ENCODE peak calls at places on chromosome 14, in nine cellular contexts. J is MCF 10A; Y is mesendoderm; V is H4; G is LNCaP clone FGC; Z is glomerular endothelial cell; L is aorta; H is stimulated activated CD8-positive, alpha-beta memory T cell treated with anti-CD3 and anti-CD28 coated beads, Interleukin-15, amount 100 ng/mL, for 4 hours; C is occipital lobe. A is an unnamed sample.
A peak's percentile ranks its signal among the peaks of the same experiment; 100 is the strongest.

GRCh38 chr14:72613196-72613974 is 280.5 kb downstream of the DPF3 start:
- DNase-seq in J (peak; percentile 73), Y (no peak), V (peak; percentile 27), G (peak; percentile 13), Z (no peak), L (peak; percentile 72), H (no peak), C (no peak), A (no peak)

GRCh38 chr14:79638647-79639266 is 572.5 kb downstream of the DIO2 start:
- DNase-seq in J (no peak), Y (no peak), V (peak; percentile 0), G (no peak), Z (no peak), L (no peak), H (no peak), C (peak; percentile 19), A (no peak)

GRCh38 chr14:99755068-99755405 is 38.2 kb upstream of the EML1 start:
- DNase-seq in J (no peak), Y (no peak), V (no peak), G (no peak), Z (no peak), L (peak; percentile 42), H (no peak), C (no peak), A (no peak)

GRCh38 chr14:50717826-50718225 is 49.7 kb upstream of the SAV1 start:
- DNase-seq in J (no peak), Y (no peak), V (no peak), G (no peak), Z (no peak), L (no peak), H (no peak), C (no peak), A (no peak)

GRCh38 chr14:22370084-22370847 is 218.8 kb downstream of the DAD1 start:
- DNase-seq in J (peak; percentile 75), Y (no peak), V (peak; percentile 53), G (peak; percentile 33), Z (no peak), L (peak; percentile 81), H (no peak), C (peak; percentile 8), A (no peak)

GRCh38 chr14:36664322-36665193 is 2.9 kb downstream of the PAX9 start:
- DNase-seq in J (no peak), Y (no peak), V (no peak), G (no peak), Z (no peak), L (no peak), H (no peak), C (no peak), A (no peak)

GRCh38 chr14:56160058-56160457 is 41.8 kb downstream of the PELI2 start:
- DNase-seq in J (no peak), Y (no peak), V (no peak), G (no peak), Z (no peak), L (no peak), H (no peak), C (no peak), A (no peak)

GRCh38 chr14:71532349-71532748 is 399.9 kb upstream of the RGS6 start:
- DNase-seq in J (peak; percentile 18), Y (no peak), V (peak; percentile 15), G (no peak), Z (no peak), L (peak; percentile 54), H (no peak), C (no peak), A (no peak)

GRCh38 chr14:65237956-65238355 is 135.6 kb upstream of the MAX start:
- DNase-seq in J (no peak), Y (no peak), V (no peak), G (no peak), Z (no peak), L (no peak), H (no peak), C (no peak), A (no peak)

GRCh38 chr14:100904307-100905019 is 941 bp upstream of the RTL1 start:
- DNase-seq in J (no peak), Y (peak; percentile 82), V (no peak), G (no peak), Z (no peak), L (no peak), H (no peak), C (no peak), A (no peak)

GRCh38 chr14:36479344-36479743 is 40.7 kb downstream of the NKX2-1 start:
- DNase-seq in J (no peak), Y (no peak), V (no peak), G (no peak), Z (no peak), L (no peak), H (no peak), C (no peak), A (no peak)

GRCh38 chr14:100851946-100852620 is 26.2 kb downstream of the MEG3 start:
- DNase-seq in J (no peak), Y (no peak), V (no peak), G (no peak), Z (no peak), L (no peak), H (no peak), C (no peak), A (no peak)

GRCh38 chr14:68215628-68216027 is 396.0 kb downstream of the RAD51B start:
- DNase-seq in J (no peak), Y (no peak), V (no peak), G (no peak), Z (no peak), L (no peak), H (no peak), C (no peak), A (no peak)

GRCh38 chr14:61609143-61609851 is 86.0 kb upstream of the HIF1A start:
- DNase-seq in J (peak; percentile 55), Y (peak; percentile 39), V (no peak), G (no peak), Z (no peak), L (no peak), H (no peak), C (no peak), A (no peak)

GRCh38 chr14:68320495-68320894 is 472.4 kb downstream of the ZFP36L1 start:
- DNase-seq in J (no peak), Y (no peak), V (no peak), G (no peak), Z (no peak), L (no peak), H (no peak), C (no peak), A (no peak)

GRCh38 chr14:23028800-23029199 is 5.9 kb downstream of the PSMB5 start:
- DNase-seq in J (no peak), Y (no peak), V (no peak), G (no peak), Z (no peak), L (no peak), H (no peak), C (no peak), A (no peak)

GRCh38 chr14:68967459-68967940 is 11.6 kb downstream of the ACTN1 start:
- DNase-seq in J (no peak), Y (no peak), V (no peak), G (no peak), Z (no peak), L (no peak), H (no peak), C (no peak), A (no peak)

GRCh38 chr14:53367631-53368030 is 214.5 kb upstream of the DDHD1 start:
- DNase-seq in J (no peak), Y (no peak), V (no peak), G (no peak), Z (no peak), L (no peak), H (no peak), C (no peak), A (no peak)

GRCh38 chr14:95274283-95274682 is 45.4 kb downstream of the CLMN start:
- DNase-seq in J (no peak), Y (no peak), V (no peak), G (no peak), Z (no peak), L (no peak), H (no peak), C (no peak), A (no peak)

A was measured in GM19239.